ENCODE peak calls at places on chromosome 16, in six cellular contexts. A is T-helper 1 cell, M is NCI-H187, E is foreskin melanocyte, F is GM13977, H is NCI-H2171 treated with DMSO at 0.1 percent for 48 hours. N is an unnamed sample.
A peak's percentile ranks its signal among the peaks of the same experiment; 100 is the strongest.

GRCh38 chr16:58026139-58026704 is 668 bp downstream of the MMP15 start:
- DNase-seq in A (no peak), M (no peak), E (no peak), F (no peak), H (peak; percentile 22), N (no peak)

GRCh38 chr16:70703041-70703834 is 17.4 kb upstream of the MTSS2 start:
- DNase-seq in A (no peak), M (no peak), E (no peak), F (no peak), H (peak; percentile 75), N (no peak)

GRCh38 chr16:11139624-11140375 is 116.2 kb downstream of the SOCS1 start:
- DNase-seq in A (peak; percentile 61), M (no peak), E (no peak), F (no peak), H (no peak), N (no peak)

GRCh38 chr16:25217921-25218320 is 1.2 kb downstream of the AQP8 start:
- DNase-seq in A (no peak), M (no peak), E (no peak), F (no peak), H (no peak), N (no peak)

GRCh38 chr16:66408181-66409048 is 18.7 kb upstream of the BEAN1 start:
- DNase-seq in A (peak; percentile 54), M (no peak), E (peak; percentile 81), F (no peak), H (no peak), N (no peak)

GRCh38 chr16:28876973-28877641 is 1.2 kb upstream of the ATP2A1 start:
- DNase-seq in A (no peak), M (no peak), E (no peak), F (no peak), H (peak; percentile 13), N (no peak)

GRCh38 chr16:75265911-75266701 is 14.7 kb upstream of the BCAR1 start:
- DNase-seq in A (no peak), M (peak; percentile 44), E (peak; percentile 44), F (peak; percentile 96), H (peak; percentile 33), N (no peak)

GRCh38 chr16:81279375-81279774 is 35.4 kb upstream of the GAN start:
- DNase-seq in A (no peak), M (no peak), E (peak; percentile 27), F (no peak), H (no peak), N (no peak)

GRCh38 chr16:67087803-67088202 is 21.9 kb upstream of the PHAF1 start:
- DNase-seq in A (no peak), M (no peak), E (no peak), F (no peak), H (no peak), N (no peak)

N was measured in CD14-positive monocyte.